ENCODE peak calls at places on chromosome 16, in seven cellular contexts. T is A549, I is uterus, F is fibroblast of lung, J is neural progenitor cell, V is pancreas, L is AG04450. C is an unnamed sample.

GRCh38 chr16:12679660-12680272 is 123.9 kb downstream of the CPPED1 start:
- DNase-seq in T (no peak), I (no peak), F (no peak), J (no peak), V (no peak), L (no peak), C (no peak)

GRCh38 chr16:28990375-28991040 is 5.7 kb downstream of the LAT start:
- DNase-seq in T (no peak), I (no peak), F (no peak), J (no peak), V (no peak), L (no peak), C (no peak)

GRCh38 chr16:11964761-11965539 is at the start of gene TNFRSF17:
- DNase-seq in T (no peak), I (no peak), F (no peak), J (no peak), V (no peak), L (no peak), C (peak; percentile 95)

GRCh38 chr16:14232106-14232890 is 161.2 kb downstream of the MRTFB start:
- DNase-seq in T (no peak), I (no peak), F (peak; percentile 78), J (no peak), V (no peak), L (peak; percentile 45), C (no peak)

GRCh38 chr16:67910162-67910561 is 17.1 kb downstream of the PSKH1 start:
- DNase-seq in T (no peak), I (no peak), F (peak; percentile 65), J (no peak), V (no peak), L (peak; percentile 42), C (peak; percentile 52)

GRCh38 chr16:89198417-89199240 is 1.7 kb downstream of the SLC22A31 start:
- DNase-seq in T (no peak), I (no peak), F (no peak), J (no peak), V (peak; percentile 56), L (no peak), C (no peak)

GRCh38 chr16:25217921-25218320 is 1.2 kb downstream of the AQP8 start:
- DNase-seq in T (no peak), I (no peak), F (no peak), J (no peak), V (no peak), L (no peak), C (no peak)

GRCh38 chr16:76360384-76360783 is 83.2 kb downstream of the CNTNAP4 start:
- DNase-seq in T (no peak), I (no peak), F (no peak), J (no peak), V (no peak), L (no peak), C (no peak)

GRCh38 chr16:70809392-70810060 is 8.6 kb upstream of the VAC14 start:
- DNase-seq in T (no peak), I (no peak), F (no peak), J (no peak), V (no peak), L (no peak), C (peak; percentile 71)

GRCh38 chr16:68825427-68825826 is 17.9 kb upstream of the TANGO6 start:
- DNase-seq in T (no peak), I (no peak), F (no peak), J (no peak), V (no peak), L (no peak), C (no peak)

GRCh38 chr16:23990507-23990906 is 154.7 kb downstream of the PRKCB start:
- DNase-seq in T (no peak), I (no peak), F (no peak), J (no peak), V (no peak), L (no peak), C (no peak)

GRCh38 chr16:67163903-67164558 is 514 bp upstream of the HSF4 start:
- DNase-seq in T (no peak), I (no peak), F (peak; percentile 57), J (peak; percentile 48), V (peak; percentile 59), L (no peak), C (no peak)

GRCh38 chr16:49539758-49540157 is 166.2 kb downstream of the C16orf78 start:
- DNase-seq in T (no peak), I (no peak), F (no peak), J (no peak), V (no peak), L (no peak), C (no peak)

GRCh38 chr16:19991614-19992013 is 82.1 kb downstream of the GPR139 start:
- DNase-seq in T (no peak), I (no peak), F (no peak), J (no peak), V (no peak), L (no peak), C (no peak)

GRCh38 chr16:88619859-88620655 is 18.3 kb upstream of the IL17C start:
- DNase-seq in T (no peak), I (no peak), F (peak; percentile 94), J (no peak), V (no peak), L (peak; percentile 89), C (no peak)

GRCh38 chr16:30902070-30902972 is 5.9 kb downstream of the CTF1 start:
- DNase-seq in T (peak; percentile 77), I (no peak), F (peak; percentile 60), J (peak; percentile 92), V (peak; percentile 92), L (no peak), C (peak; percentile 58)

GRCh38 chr16:51522902-51523301 is 371.8 kb upstream of the SALL1 start:
- DNase-seq in T (no peak), I (no peak), F (no peak), J (no peak), V (no peak), L (no peak), C (no peak)

GRCh38 chr16:4115209-4115940 is 867 bp downstream of the ADCY9 start:
- DNase-seq in T (peak; percentile 60), I (peak; percentile 38), F (peak; percentile 70), J (peak; percentile 84), V (peak; percentile 83), L (peak; percentile 52), C (peak; percentile 9)

GRCh38 chr16:75462804-75463203 is 1.7 kb downstream of the TMEM170A start:
- DNase-seq in T (no peak), I (no peak), F (peak; percentile 12), J (no peak), V (no peak), L (no peak), C (peak; percentile 65)

GRCh38 chr16:89448656-89449055 is 41.7 kb downstream of the ANKRD11 start:
- DNase-seq in T (no peak), I (no peak), F (no peak), J (no peak), V (no peak), L (no peak), C (no peak)

GRCh38 chr16:84839054-84839453 is 19.3 kb downstream of the CRISPLD2 start:
- DNase-seq in T (no peak), I (no peak), F (peak; percentile 84), J (no peak), V (no peak), L (no peak), C (no peak)

GRCh38 chr16:13269359-13269758 is 368.0 kb downstream of the SHISA9 start:
- DNase-seq in T (no peak), I (no peak), F (no peak), J (no peak), V (no peak), L (no peak), C (no peak)

GRCh38 chr16:57623251-57624043 is 5.0 kb upstream of the ADGRG1 start:
- DNase-seq in T (peak; percentile 87), I (peak; percentile 70), F (peak; percentile 38), J (peak; percentile 46), V (peak; percentile 75), L (no peak), C (no peak)

GRCh38 chr16:54136276-54136625 is 150.3 kb downstream of the IRX3 start:
- DNase-seq in T (no peak), I (no peak), F (no peak), J (no peak), V (no peak), L (no peak), C (no peak)
- H3K4me3 ChIP-seq in T (no peak overlapping the region), I (no peak overlapping the region), F (no peak overlapping the region), J (no peak overlapping the region), V (no peak overlapping the region), L (no peak overlapping the region), C (no peak overlapping the region)

GRCh38 chr16:73217654-73218053 is 169.7 kb upstream of the ZFHX3 start:
- DNase-seq in T (no peak), I (no peak), F (no peak), J (peak; percentile 67), V (no peak), L (no peak), C (peak; percentile 4)
- TF ChIP-seq CTCF in T (peak; percentile 28), I (no peak), F (no peak), J (peak; percentile 61), V (no peak), L (peak; percentile 19), C (no peak)

DNA sequence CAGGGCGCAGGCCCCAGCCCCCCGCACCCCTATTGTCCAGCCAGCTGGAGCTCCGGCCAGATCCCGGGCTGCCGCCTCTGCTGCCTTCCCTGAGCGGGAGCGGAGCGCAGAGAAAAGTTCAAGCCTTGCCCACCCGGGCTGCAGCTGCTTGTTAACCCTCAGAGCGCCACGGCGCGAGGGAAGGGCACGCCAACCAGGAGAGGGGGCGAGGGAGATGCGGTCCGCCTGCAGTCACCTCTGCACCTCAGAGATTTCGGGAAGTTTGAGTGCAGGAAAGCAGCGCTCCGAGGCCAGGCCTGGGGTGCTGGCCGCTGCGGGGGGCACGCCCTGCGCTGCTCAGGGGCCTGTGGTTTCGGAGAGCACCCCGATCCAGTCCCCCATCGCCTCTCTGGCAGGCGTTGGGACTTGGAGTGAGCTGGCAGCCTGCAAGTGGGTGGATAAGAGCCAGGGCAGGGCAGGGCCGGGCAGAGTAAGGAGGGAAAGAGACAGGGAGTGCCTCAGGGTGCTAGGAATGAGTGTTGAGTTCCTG is 1.1 kb downstream of the CDH13 start:
- DNase-seq in T (no peak), I (peak; percentile 38), F (no peak), J (peak; percentile 68), V (no peak), L (no peak), C (no peak)
- H3K4me3 ChIP-seq in T (no peak overlapping the region), I (peak overlapping the region; percentile 56), F (peak overlapping the region; percentile 71), J (peak overlapping the region; percentile 56), V (peak overlapping the region; percentile 1), L (peak overlapping the region; percentile 69), C (no peak overlapping the region)

GRCh38 chr16:83574388-83574787 is 233.4 kb upstream of the HSBP1 start:
- DNase-seq in T (no peak), I (no peak), F (peak; percentile 40), J (no peak), V (no peak), L (peak; percentile 63), C (no peak)
- TF ChIP-seq CTCF in T (no peak), I (no peak), F (no peak), J (no peak), V (no peak), L (no peak), C (no peak)

C was measured in GM12865.